ENCODE peak calls at places on chromosomes 4 and X, in four cellular contexts. V is HCT116, S is tibial artery, M is mesendoderm. C is an unnamed sample. For H3K36me3, the result is how much of the 10 kb centered on the place peaks cover.

GRCh38 chrX:30875957-30876356 is 13.1 kb downstream of the TAB3 start:
- DNase-seq in V (no peak), S (no peak), M (no peak), C (no peak)

GRCh38 chr4:89162486-89162885 is 51.2 kb downstream of the TIGD2 start:
- DNase-seq in V (no peak), S (no peak), M (no peak), C (no peak)

GRCh38 chr4:113290666-113291065 is 241.2 kb downstream of the ANK2 start:
- DNase-seq in V (no peak), S (no peak), M (peak), C (no peak)

GRCh38 chrX:40377684-40378083 is 203.1 kb upstream of the ATP6AP2 start:
- DNase-seq in V (no peak), S (no peak), M (no peak), C (no peak)

GRCh38 chrX:102154218-102154860 is 1.4 kb downstream of the BEX5 start:
- DNase-seq in V (no peak), S (no peak), M (peak), C (no peak)

GRCh38 chr4:182968917-182969650 is 51.9 kb upstream of the DCTD start:
- DNase-seq in V (no peak), S (no peak), M (no peak), C (no peak)

GRCh38 chrX:39602226-39602625 is 495.5 kb downstream of the BCOR start:
- DNase-seq in V (no peak), S (no peak), M (peak), C (no peak)

GRCh38 chr4:15777697-15778096 is 431 bp upstream of the CD38 start:
- DNase-seq in V (no peak), S (no peak), M (no peak), C (no peak)

GRCh38 chrX:135973025-135973547 is 702 bp downstream of the MMGT1 start:
- DNase-seq in V (no peak), S (peak), M (no peak), C (no peak)

GRCh38 chr4:13430834-13431568 is 53.1 kb downstream of the RAB28 start:
- DNase-seq in V (no peak), S (no peak), M (peak), C (no peak)

GRCh38 chrX:131704136-131704695 is 160.3 kb downstream of the OR13H1 start:
- DNase-seq in V (no peak), S (no peak), M (no peak), C (peak)

GRCh38 chrX:149687991-149688390 is 23.9 kb upstream of the MAGEA11 start:
- DNase-seq in V (no peak), S (no peak), M (no peak), C (no peak)
- H3K4me3 ChIP-seq in V (no peak), S (no peak), M (no peak), C (no peak)

GRCh38 chr4:121814756-121815155 is 8.9 kb downstream of the CCNA2 start:
- DNase-seq in V (no peak), S (no peak), M (no peak), C (no peak)

GRCh38 chr4:121818215-121818614 is 5.5 kb downstream of the CCNA2 start:
- DNase-seq in V (no peak), S (no peak), M (no peak), C (no peak)

GRCh38 chr4:121819216-121819980 is 4.3 kb downstream of the CCNA2 start:
- DNase-seq in V (no peak), S (no peak), M (no peak), C (no peak)

GRCh38 chr4:121817701-121818100 is 6.0 kb downstream of the CCNA2 start:
- DNase-seq in V (no peak), S (no peak), M (no peak), C (no peak)

DNA sequence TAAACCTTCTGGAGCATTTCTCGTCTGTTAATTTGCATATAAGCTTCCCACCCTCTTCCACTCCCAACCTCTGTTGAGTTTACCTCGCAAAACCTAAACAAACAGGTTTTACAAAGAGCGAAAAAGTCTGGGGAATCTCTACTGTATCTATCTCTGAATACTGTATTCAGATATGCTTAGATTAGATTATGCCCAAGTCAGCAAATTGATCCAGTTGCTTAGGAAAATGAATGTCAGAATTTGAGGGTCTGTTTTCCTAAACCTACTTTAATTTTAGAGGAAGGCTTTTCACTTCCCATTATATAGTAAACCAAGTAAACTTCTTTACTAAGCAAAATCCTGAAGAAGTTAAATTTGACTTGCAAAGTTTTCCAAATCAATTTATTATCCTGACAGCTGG is 6.7 kb downstream of the CCNA2 start:
- DNase-seq in V (no peak), S (no peak), M (no peak), C (no peak)
- H3K36me3 ChIP-seq in V (half or more), S (under half), M (under half), C (half or more)

DNA sequence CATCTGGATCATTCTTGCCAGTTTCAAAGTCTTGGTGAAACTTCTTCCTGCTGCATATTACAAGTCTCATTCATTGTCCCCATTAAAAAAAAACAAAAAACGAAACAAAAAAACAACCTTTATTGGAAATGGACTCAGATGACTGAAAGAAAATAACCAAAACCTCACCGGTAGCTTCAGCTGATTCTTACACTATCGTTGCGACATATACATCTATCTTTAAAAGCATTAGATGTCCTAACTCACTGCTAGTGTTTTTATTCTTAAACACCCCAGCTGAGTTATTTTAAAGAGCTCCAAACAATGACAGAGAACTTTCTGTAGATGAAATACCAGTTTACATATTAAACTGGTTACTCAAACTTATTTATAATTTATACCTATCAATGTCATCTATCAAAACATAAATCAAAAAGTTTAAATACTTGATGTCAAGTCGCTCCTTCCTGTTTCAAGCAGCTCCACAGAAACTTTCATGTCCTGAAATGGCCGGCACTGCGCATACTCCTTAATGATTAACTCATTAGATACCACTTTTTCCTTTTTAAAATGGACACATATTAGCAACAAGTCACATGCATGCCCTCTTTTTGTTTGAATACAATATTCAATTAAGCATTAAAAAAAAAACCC is 87.2 kb downstream of the HPRT1 start:
- DNase-seq in V (no peak), S (no peak), M (no peak), C (no peak)
- H3K4me3 ChIP-seq in V (no peak), S (no peak), M (no peak), C (no peak)

GRCh38 chr4:99043346-99043745 is 45.2 kb downstream of the ADH5 start:
- DNase-seq in V (no peak), S (no peak), M (no peak), C (no peak)

GRCh38 chr4:99033956-99034355 is 38.4 kb downstream of the METAP1 start:
- DNase-seq in V (no peak), S (no peak), M (peak), C (no peak)

DNA sequence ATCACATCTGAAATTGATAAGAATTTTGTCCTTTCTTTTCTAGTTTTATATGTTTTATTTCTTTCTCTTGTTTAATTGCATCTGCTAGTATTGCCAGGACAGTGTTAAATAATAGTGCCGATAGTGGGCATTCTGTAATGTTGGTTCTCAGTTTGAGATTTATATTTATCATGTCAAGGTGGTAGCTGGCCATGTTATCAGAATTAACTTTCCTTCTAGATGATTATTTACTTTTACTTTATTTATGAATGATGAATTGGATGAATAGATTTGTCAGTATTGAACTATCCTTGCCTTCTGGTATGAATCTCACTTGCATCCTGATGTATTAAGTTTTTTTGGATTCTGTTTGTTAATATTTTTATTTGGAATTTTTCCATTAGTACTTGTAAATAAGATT is 42.7 kb downstream of the METAP1 start:
- DNase-seq in V (no peak), S (no peak), M (no peak), C (no peak)
- H3K36me3 ChIP-seq in V (under half), S (under half), M (under half), C (under half)

GRCh38 chr4:165330666-165331065 is 3.2 kb downstream of the MSMO1 start:
- DNase-seq in V (no peak), S (no peak), M (no peak), C (no peak)

GRCh38 chr4:165331823-165332222 is 4.4 kb downstream of the MSMO1 start:
- DNase-seq in V (no peak), S (no peak), M (no peak), C (no peak)

GRCh38 chr4:165328708-165329107 is 1.2 kb downstream of the MSMO1 start:
- DNase-seq in V (no peak), S (no peak), M (no peak), C (no peak)

GRCh38 chr4:165331316-165331715 is 3.8 kb downstream of the MSMO1 start:
- DNase-seq in V (no peak), S (no peak), M (no peak), C (no peak)

GRCh38 chr4:165330071-165330470 is 2.6 kb downstream of the MSMO1 start:
- DNase-seq in V (no peak), S (no peak), M (no peak), C (no peak)
- H3K4me3 ChIP-seq in V (no peak), S (no peak), M (peak), C (no peak)

GRCh38 chr4:70768301-70768948 is 46.7 kb downstream of the RUFY3 start:
- DNase-seq in V (no peak), S (no peak), M (no peak), C (no peak)

GRCh38 chr4:70759627-70760026 is 37.9 kb downstream of the RUFY3 start:
- DNase-seq in V (no peak), S (no peak), M (no peak), C (no peak)

GRCh38 chr4:70761276-70761816 is 39.6 kb downstream of the RUFY3 start:
- DNase-seq in V (no peak), S (no peak), M (no peak), C (no peak)

GRCh38 chr4:70765368-70765767 is 43.6 kb downstream of the RUFY3 start:
- DNase-seq in V (no peak), S (no peak), M (no peak), C (no peak)
- H3K36me3 ChIP-seq in V (under half), S (under half), M (under half), C (half or more)

DNA sequence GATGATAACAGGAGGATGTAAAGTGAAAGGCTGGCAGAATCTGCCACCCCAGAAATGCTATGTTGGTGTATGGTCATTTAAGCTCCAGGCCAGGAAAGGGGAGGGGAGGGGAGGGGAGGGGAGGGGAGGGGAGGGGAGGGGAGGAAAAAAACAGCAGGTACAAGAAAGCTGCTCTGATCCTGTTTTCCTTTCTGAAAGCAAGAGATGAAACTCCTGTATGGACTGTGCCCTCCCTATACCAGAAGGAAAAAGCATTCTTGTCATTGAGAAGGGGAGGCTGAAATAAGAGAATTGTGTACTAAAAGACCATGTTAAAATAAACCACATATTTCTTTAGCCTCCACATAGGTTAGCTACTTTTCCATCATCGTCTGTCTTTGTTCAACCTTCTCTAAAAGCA is 179.5 kb downstream of the NLGN4X start:
- DNase-seq in V (no peak), S (no peak), M (no peak), C (no peak)
- H3K4me3 ChIP-seq in V (no peak), S (no peak), M (no peak), C (no peak)

GRCh38 chrX:72566448-72566847 is 6.2 kb downstream of the HDAC8 start:
- DNase-seq in V (no peak), S (no peak), M (no peak), C (no peak)
- H3K36me3 ChIP-seq in V (under half), S (under half), M (under half), C (under half)

DNA sequence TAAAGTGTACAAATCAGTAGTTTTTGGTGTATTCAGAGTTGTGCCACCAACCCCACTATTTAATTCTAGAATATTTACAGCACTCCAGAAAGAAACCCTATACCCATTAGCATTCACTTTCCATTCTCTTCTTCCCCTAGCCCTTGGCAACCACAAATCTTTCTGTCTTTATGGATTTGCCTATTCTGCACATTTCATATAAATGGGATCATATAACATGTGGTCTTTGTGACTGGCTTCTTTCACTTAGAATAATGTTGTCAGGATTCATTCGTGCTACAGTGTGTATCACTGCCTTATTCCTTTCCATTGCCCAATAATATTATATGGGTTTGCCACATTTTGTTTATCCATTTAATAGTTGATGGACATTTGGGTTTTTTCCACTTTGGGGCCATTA is 32.2 kb downstream of the SGMS2 start:
- DNase-seq in V (no peak), S (no peak), M (no peak), C (no peak)
- H3K4me3 ChIP-seq in V (no peak), S (no peak), M (no peak), C (no peak)

C was measured in heart right ventricle.